ENCODE peak calls at places on chromosome 3, in six cellular contexts. One of them, this sample, is unnamed.

GRCh38 chr3:179373938-179374337 is 26.4 kb downstream of the MFN1 start:
- DNase-seq in WERI-Rb-1: no peak
- DNase-seq in HuH-7: no peak
- DNase-seq in Calu3: no peak
- DNase-seq in RKO: peak
- DNase-seq in effector CD4-positive, alpha-beta T cell: no peak
- DNase-seq in this sample: no peak

GRCh38 chr3:172201990-172202318 is 162.6 kb downstream of the FNDC3B start:
- DNase-seq in RKO: peak
- DNase-seq in HuH-7: no peak
- DNase-seq in effector CD4-positive, alpha-beta T cell: no peak
- DNase-seq in WERI-Rb-1: no peak
- DNase-seq in Calu3: no peak
- DNase-seq in this sample: no peak

GRCh38 chr3:187072582-187072981 is 66.7 kb downstream of the RPL39L start:
- DNase-seq in HuH-7: no peak
- DNase-seq in RKO: no peak
- DNase-seq in WERI-Rb-1: no peak
- DNase-seq in effector CD4-positive, alpha-beta T cell: no peak
- DNase-seq in Calu3: no peak
- DNase-seq in this sample: no peak

GRCh38 chr3:83454353-83454752 is 1504.4 kb upstream of the CADM2 start:
- DNase-seq in WERI-Rb-1: no peak
- DNase-seq in HuH-7: no peak
- DNase-seq in effector CD4-positive, alpha-beta T cell: no peak
- DNase-seq in RKO: no peak
- DNase-seq in Calu3: no peak
- DNase-seq in this sample: no peak

GRCh38 chr3:194369522-194370279 is at the start of gene LRRC15:
- DNase-seq in HuH-7: peak
- DNase-seq in Calu3: peak
- DNase-seq in RKO: peak
- DNase-seq in WERI-Rb-1: peak
- DNase-seq in effector CD4-positive, alpha-beta T cell: no peak
- DNase-seq in this sample: no peak

GRCh38 chr3:5145120-5145519 is 23.0 kb downstream of the ARL8B start:
- DNase-seq in WERI-Rb-1: no peak
- DNase-seq in Calu3: no peak
- DNase-seq in RKO: no peak
- DNase-seq in effector CD4-positive, alpha-beta T cell: no peak
- DNase-seq in HuH-7: no peak
- DNase-seq in this sample: no peak

GRCh38 chr3:19748782-19749447 is 185.1 kb downstream of the EFHB start:
- DNase-seq in RKO: no peak
- DNase-seq in Calu3: no peak
- DNase-seq in effector CD4-positive, alpha-beta T cell: no peak
- DNase-seq in WERI-Rb-1: no peak
- DNase-seq in HuH-7: no peak
- DNase-seq in this sample: no peak

GRCh38 chr3:128367726-128368125 is 99.0 kb downstream of the DNAJB8 start:
- DNase-seq in Calu3: no peak
- DNase-seq in HuH-7: no peak
- DNase-seq in effector CD4-positive, alpha-beta T cell: no peak
- DNase-seq in RKO: no peak
- DNase-seq in WERI-Rb-1: peak
- DNase-seq in this sample: no peak

GRCh38 chr3:155766206-155766605 is 21.3 kb upstream of the PLCH1 start:
- DNase-seq in effector CD4-positive, alpha-beta T cell: no peak
- DNase-seq in WERI-Rb-1: no peak
- DNase-seq in RKO: peak
- DNase-seq in Calu3: no peak
- DNase-seq in HuH-7: no peak
- DNase-seq in this sample: no peak

GRCh38 chr3:64740232-64740631 is 52.4 kb upstream of the ADAMTS9 start:
- DNase-seq in WERI-Rb-1: no peak
- DNase-seq in effector CD4-positive, alpha-beta T cell: no peak
- DNase-seq in Calu3: no peak
- DNase-seq in RKO: no peak
- DNase-seq in HuH-7: no peak
- DNase-seq in this sample: no peak

GRCh38 chr3:111594205-111594604 is 941 bp downstream of the ZBED2 start:
- DNase-seq in effector CD4-positive, alpha-beta T cell: no peak
- DNase-seq in Calu3: peak
- DNase-seq in WERI-Rb-1: no peak
- DNase-seq in HuH-7: no peak
- DNase-seq in RKO: no peak
- DNase-seq in this sample: no peak

GRCh38 chr3:177013681-177014280 is 183.5 kb downstream of the TBL1XR1 start:
- DNase-seq in effector CD4-positive, alpha-beta T cell: no peak
- DNase-seq in HuH-7: no peak
- DNase-seq in RKO: no peak
- DNase-seq in Calu3: no peak
- DNase-seq in WERI-Rb-1: no peak
- DNase-seq in this sample: no peak

GRCh38 chr3:185153170-185153733 is 392 bp upstream of the C3orf70 start:
- DNase-seq in WERI-Rb-1: no peak
- DNase-seq in effector CD4-positive, alpha-beta T cell: no peak
- DNase-seq in HuH-7: peak
- DNase-seq in RKO: no peak
- DNase-seq in Calu3: peak
- DNase-seq in this sample: no peak

GRCh38 chr3:28186748-28187147 is 54.7 kb upstream of the CMC1 start:
- DNase-seq in WERI-Rb-1: no peak
- DNase-seq in Calu3: no peak
- DNase-seq in effector CD4-positive, alpha-beta T cell: no peak
- DNase-seq in RKO: no peak
- DNase-seq in HuH-7: no peak
- DNase-seq in this sample: no peak

GRCh38 chr3:128554100-128554464 is 61.1 kb upstream of the GATA2 start:
- DNase-seq in HuH-7: no peak
- DNase-seq in Calu3: peak
- DNase-seq in effector CD4-positive, alpha-beta T cell: no peak
- DNase-seq in WERI-Rb-1: no peak
- DNase-seq in RKO: peak
- DNase-seq in this sample: no peak

GRCh38 chr3:111593666-111594065 is 1.5 kb downstream of the ZBED2 start:
- DNase-seq in RKO: no peak
- DNase-seq in Calu3: no peak
- DNase-seq in WERI-Rb-1: no peak
- DNase-seq in HuH-7: no peak
- DNase-seq in effector CD4-positive, alpha-beta T cell: no peak
- DNase-seq in this sample: no peak

GRCh38 chr3:52539010-52539653 is 2.7 kb downstream of the UQCC5 start:
- DNase-seq in effector CD4-positive, alpha-beta T cell: no peak
- DNase-seq in Calu3: no peak
- DNase-seq in RKO: no peak
- DNase-seq in HuH-7: no peak
- DNase-seq in WERI-Rb-1: no peak
- DNase-seq in this sample: no peak

GRCh38 chr3:170419301-170420087 is 826 bp downstream of the CLDN11 start:
- DNase-seq in RKO: no peak
- DNase-seq in HuH-7: no peak
- DNase-seq in WERI-Rb-1: no peak
- DNase-seq in effector CD4-positive, alpha-beta T cell: no peak
- DNase-seq in Calu3: no peak
- DNase-seq in this sample: no peak

GRCh38 chr3:134252766-134253165 is 2.1 kb upstream of the RYK start:
- DNase-seq in HuH-7: no peak
- DNase-seq in WERI-Rb-1: peak
- DNase-seq in effector CD4-positive, alpha-beta T cell: no peak
- DNase-seq in Calu3: no peak
- DNase-seq in RKO: no peak
- DNase-seq in this sample: no peak

GRCh38 chr3:25542571-25543039 is 114.5 kb downstream of the RARB start:
- DNase-seq in HuH-7: no peak
- DNase-seq in RKO: no peak
- DNase-seq in Calu3: no peak
- DNase-seq in effector CD4-positive, alpha-beta T cell: no peak
- DNase-seq in WERI-Rb-1: no peak
- DNase-seq in this sample: no peak

GRCh38 chr3:66220602-66221377 is at the start of gene SLC25A26:
- DNase-seq in WERI-Rb-1: peak
- DNase-seq in RKO: peak
- DNase-seq in Calu3: peak
- DNase-seq in HuH-7: peak
- DNase-seq in effector CD4-positive, alpha-beta T cell: peak
- DNase-seq in this sample: peak

GRCh38 chr3:20108869-20109268 is 68.6 kb downstream of the KAT2B start:
- DNase-seq in HuH-7: no peak
- DNase-seq in RKO: no peak
- DNase-seq in Calu3: no peak
- DNase-seq in effector CD4-positive, alpha-beta T cell: no peak
- DNase-seq in WERI-Rb-1: no peak
- DNase-seq in this sample: no peak

GRCh38 chr3:127053026-127053425 is 70.1 kb downstream of the PLXNA1 start:
- DNase-seq in HuH-7: no peak
- DNase-seq in effector CD4-positive, alpha-beta T cell: no peak
- DNase-seq in Calu3: no peak
- DNase-seq in WERI-Rb-1: no peak
- DNase-seq in RKO: no peak
- DNase-seq in this sample: no peak

GRCh38 chr3:70736009-70736408 is 423.6 kb upstream of the MDFIC2 start:
- DNase-seq in effector CD4-positive, alpha-beta T cell: no peak
- DNase-seq in RKO: no peak
- DNase-seq in Calu3: no peak
- DNase-seq in HuH-7: no peak
- DNase-seq in WERI-Rb-1: no peak
- DNase-seq in this sample: no peak

GRCh38 chr3:61639991-61640390 is 78.6 kb downstream of the PTPRG start:
- DNase-seq in Calu3: no peak
- DNase-seq in HuH-7: no peak
- DNase-seq in effector CD4-positive, alpha-beta T cell: no peak
- DNase-seq in RKO: no peak
- DNase-seq in WERI-Rb-1: no peak
- DNase-seq in this sample: no peak

GRCh38 chr3:117455782-117456181 is 746.2 kb downstream of the TUSC7 start:
- DNase-seq in Calu3: no peak
- DNase-seq in effector CD4-positive, alpha-beta T cell: no peak
- DNase-seq in HuH-7: no peak
- DNase-seq in RKO: no peak
- DNase-seq in WERI-Rb-1: no peak
- DNase-seq in this sample: no peak

This sample was measured in prostate gland.